ENCODE peak calls at places on chromosome 7, in six cellular contexts. M, Z, T, B, G and A are unnamed samples.

GRCh38 chr7:55070839-55071238 is 52.0 kb downstream of the EGFR start:
- DNase-seq in G (no peak), M (no peak), T (no peak), Z (no peak), B (no peak), A (no peak)

GRCh38 chr7:21365866-21366624 is 61.8 kb upstream of the SP4 start:
- DNase-seq in Z (no peak), B (peak; percentile 92), M (no peak), T (no peak), G (no peak), A (peak; percentile 41)

GRCh38 chr7:119999743-120000475 is 273.1 kb upstream of the KCND2 start:
- DNase-seq in B (no peak), G (no peak), M (no peak), T (no peak), Z (no peak), A (peak; percentile 19)

GRCh38 chr7:149811221-149811620 is 27.0 kb upstream of the ZNF862 start:
- DNase-seq in G (no peak), M (no peak), B (no peak), T (no peak), Z (no peak), A (no peak)

GRCh38 chr7:17010637-17011300 is 129.0 kb upstream of the AGR3 start:
- DNase-seq in Z (no peak), B (no peak), T (no peak), G (no peak), M (no peak), A (no peak)

GRCh38 chr7:141178486-141179135 is 104.7 kb downstream of the TMEM178B start:
- DNase-seq in T (no peak), G (no peak), M (no peak), Z (no peak), B (no peak), A (no peak)

GRCh38 chr7:43834463-43835251 is 34.7 kb downstream of the MRPS24 start:
- DNase-seq in T (peak; percentile 38), M (no peak), Z (no peak), B (peak; percentile 22), G (no peak), A (peak; percentile 8)

GRCh38 chr7:76131872-76132271 is 69.8 kb upstream of the SRRM3 start:
- DNase-seq in T (no peak), G (no peak), M (no peak), B (no peak), Z (no peak), A (no peak)

GRCh38 chr7:147700702-147701101 is 889.9 kb upstream of the C7orf33 start:
- DNase-seq in B (no peak), G (no peak), Z (no peak), M (peak; percentile 46), T (no peak), A (no peak)

GRCh38 chr7:25260862-25261454 is 32.7 kb upstream of the NPVF start:
- DNase-seq in T (no peak), G (no peak), M (peak; percentile 31), B (no peak), Z (no peak), A (peak; percentile 67)

GRCh38 chr7:158001621-158002320 is 585.9 kb downstream of the PTPRN2 start:
- DNase-seq in B (no peak), M (no peak), T (no peak), Z (no peak), G (no peak), A (no peak)

GRCh38 chr7:140334341-140335057 is 63.8 kb downstream of the SLC37A3 start:
- DNase-seq in Z (no peak), M (no peak), B (no peak), T (no peak), G (no peak), A (no peak)

GRCh38 chr7:80284848-80285247 is 150.2 kb downstream of the GNAI1 start:
- DNase-seq in M (peak; percentile 74), B (no peak), Z (no peak), G (no peak), T (no peak), A (peak; percentile 77)

GRCh38 chr7:128042027-128042426 is 10.8 kb upstream of the LRRC4 start:
- DNase-seq in M (no peak), Z (no peak), T (no peak), G (no peak), B (no peak), A (no peak)

GRCh38 chr7:2379161-2379560 is 24.2 kb upstream of the CHST12 start:
- DNase-seq in Z (no peak), M (no peak), T (no peak), B (no peak), G (no peak), A (no peak)

GRCh38 chr7:156668130-156668741 is 27.7 kb downstream of the RNF32 start:
- DNase-seq in B (no peak), Z (no peak), M (no peak), T (no peak), G (no peak), A (no peak)

GRCh38 chr7:132122901-132123300 is 453.4 kb downstream of the PLXNA4 start:
- DNase-seq in B (no peak), Z (no peak), T (no peak), M (no peak), G (no peak), A (no peak)

GRCh38 chr7:2383543-2384274 is 19.7 kb upstream of the CHST12 start:
- DNase-seq in B (no peak), Z (no peak), G (no peak), M (no peak), T (no peak), A (no peak)

GRCh38 chr7:137146996-137147720 is 196.4 kb downstream of the PTN start:
- DNase-seq in G (no peak), B (no peak), M (no peak), T (no peak), Z (no peak), A (no peak)

GRCh38 chr7:138618933-138619332 is 82.2 kb downstream of the SVOPL start:
- DNase-seq in M (no peak), Z (no peak), B (no peak), G (no peak), T (no peak), A (no peak)

GRCh38 chr7:142523821-142524460 is 225.3 kb upstream of the PRSS1 start:
- DNase-seq in Z (no peak), B (no peak), T (no peak), M (no peak), G (no peak), A (no peak)

GRCh38 chr7:44286182-44286617 is 39.2 kb downstream of the CAMK2B start:
- DNase-seq in T (no peak), Z (peak; percentile 19), B (no peak), M (no peak), G (peak; percentile 14), A (no peak)

DNA sequence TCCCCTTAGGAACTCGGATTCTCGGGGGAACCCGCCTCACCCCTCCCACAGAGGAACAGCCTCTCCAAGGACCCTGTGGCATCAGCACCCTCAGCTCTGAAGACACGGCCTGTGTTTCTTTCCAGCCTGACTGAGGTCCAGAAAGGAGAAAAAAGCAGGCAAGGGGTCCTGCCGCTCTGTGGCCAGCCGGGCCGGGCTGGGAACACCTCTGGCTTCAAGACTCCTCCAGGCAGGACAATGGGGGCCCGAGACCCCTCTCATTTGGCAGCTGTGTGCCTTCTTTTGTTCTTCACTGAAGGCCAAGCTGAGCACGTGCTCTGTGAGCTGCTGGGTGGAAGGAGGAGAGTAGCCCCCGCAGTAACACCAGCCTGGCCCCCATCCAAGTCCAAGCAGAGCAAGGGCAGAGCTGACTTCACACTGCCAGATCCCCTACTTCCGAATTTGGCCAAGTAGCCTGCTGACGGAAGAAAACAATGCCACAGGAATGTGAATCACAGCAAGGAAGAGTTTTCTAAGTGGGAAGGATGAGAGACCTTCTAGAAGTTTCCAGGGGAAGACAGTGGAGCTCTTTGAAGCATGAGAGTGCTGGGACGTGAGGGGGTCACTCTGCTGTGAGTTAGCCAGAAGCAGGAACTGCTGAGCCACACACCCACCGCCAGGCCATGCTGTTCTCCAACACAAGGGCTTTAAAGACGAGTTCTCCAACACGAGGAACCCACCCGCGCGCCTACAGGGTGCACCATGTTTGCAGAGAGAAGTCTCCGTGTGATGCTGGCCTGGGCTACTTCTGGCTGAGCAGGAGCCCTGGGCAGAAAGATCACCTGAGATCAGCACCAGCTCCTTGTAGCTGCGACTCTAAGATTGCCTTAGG is 3.1 kb downstream of the CNPY1 start:
- DNase-seq in Z (no peak), B (no peak), G (no peak), M (peak; percentile 39), T (no peak), A (peak; percentile 11)
- TF ChIP-seq CTCF in Z (no peak), B (no peak), G (no peak), M (no peak), T (no peak), A (no peak)

GRCh38 chr7:47185193-47185592 is 396.7 kb downstream of the TNS3 start:
- DNase-seq in M (no peak), Z (no peak), G (peak; percentile 19), B (no peak), T (no peak), A (no peak)

GRCh38 chr7:47181609-47182264 is 400.2 kb downstream of the TNS3 start:
- DNase-seq in T (no peak), Z (peak; percentile 60), M (no peak), B (no peak), G (peak; percentile 52), A (no peak)

GRCh38 chr7:47185839-47186238 is 396.1 kb downstream of the TNS3 start:
- DNase-seq in M (no peak), Z (no peak), G (no peak), B (no peak), T (no peak), A (no peak)

GRCh38 chr7:47186316-47186715 is 395.6 kb downstream of the TNS3 start:
- DNase-seq in T (no peak), G (no peak), B (no peak), M (no peak), Z (no peak), A (no peak)

GRCh38 chr7:47183896-47184629 is 397.8 kb downstream of the TNS3 start:
- DNase-seq in B (no peak), T (no peak), Z (no peak), G (peak; percentile 31), M (no peak), A (no peak)
- H3K4me3 ChIP-seq in B (no peak overlapping the region), T (no peak overlapping the region), Z (no peak overlapping the region), G (no peak overlapping the region), M (no peak overlapping the region), A (no peak overlapping the region)

DNA sequence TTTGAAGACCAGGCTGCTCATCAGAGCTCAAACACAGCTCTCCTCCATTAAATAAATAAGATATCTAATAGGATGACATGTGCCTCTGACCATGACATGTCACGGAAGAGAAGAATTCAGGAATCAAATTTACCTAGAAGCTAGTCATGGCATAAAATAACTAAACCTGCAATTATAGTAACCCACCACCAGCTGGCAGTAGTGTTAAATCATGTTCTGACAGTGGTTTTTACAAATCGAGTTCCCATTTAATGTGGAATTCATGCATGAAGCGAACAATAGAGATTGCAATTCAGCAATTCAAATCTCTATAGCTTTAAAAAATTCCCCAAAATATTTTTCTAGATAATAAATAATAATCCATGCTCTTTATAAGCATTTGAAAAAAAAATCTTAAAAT is 74.6 kb upstream of the IKZF1 start:
- DNase-seq in B (no peak), M (no peak), T (no peak), Z (no peak), G (no peak), A (peak; percentile 2)
- TF ChIP-seq CTCF in B (peak; percentile 13), M (peak; percentile 19), T (peak; percentile 37), Z (peak; percentile 11), G (peak; percentile 9), A (peak; percentile 20)

DNA sequence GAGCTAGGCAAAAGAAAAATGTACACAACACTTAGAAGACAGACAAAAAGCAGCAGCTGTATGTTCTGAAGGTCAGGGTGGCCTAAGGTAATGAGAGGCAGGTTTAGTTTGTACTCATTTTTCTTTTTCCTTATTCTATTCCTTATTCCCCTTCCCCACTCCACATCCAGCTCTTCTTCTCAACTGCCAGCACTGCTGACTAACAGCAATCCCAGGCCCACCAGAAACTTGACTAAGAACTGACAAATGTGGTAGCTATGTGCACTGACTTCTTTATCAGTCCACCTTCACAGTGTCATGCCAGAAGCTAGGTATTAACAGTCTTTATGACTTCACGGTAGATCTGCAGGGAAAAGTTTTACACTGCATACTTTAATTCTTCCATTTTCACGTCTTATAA is 6.1 kb downstream of the COPG2 start:
- DNase-seq in G (no peak), Z (no peak), T (no peak), B (no peak), M (no peak), A (no peak)
- H3K4me3 ChIP-seq in G (no peak overlapping the region), Z (no peak overlapping the region), T (no peak overlapping the region), B (no peak overlapping the region), M (no peak overlapping the region), A (no peak overlapping the region)